ENCODE peak calls at places on chromosomes 13 and 19, in four cellular contexts. D, L, I and C are unnamed samples.

GRCh38 chr13:20363604-20364003 is 131.5 kb upstream of the GJB6 start:
- DNase-seq in D (no peak), L (no peak), I (no peak), C (no peak)

GRCh38 chr19:6271251-6271650 is 8.5 kb downstream of the MLLT1 start:
- DNase-seq in D (peak), L (no peak), I (no peak), C (no peak)

GRCh38 chr13:66076417-66076816 is 1153.7 kb downstream of the PCDH9 start:
- DNase-seq in D (no peak), L (no peak), I (peak), C (no peak)

GRCh38 chr13:66222926-66223325 is 1007.2 kb downstream of the PCDH9 start:
- DNase-seq in D (no peak), L (no peak), I (no peak), C (no peak)

GRCh38 chr13:65460136-65460535 is 1770.0 kb downstream of the PCDH9 start:
- DNase-seq in D (no peak), L (no peak), I (peak), C (no peak)

GRCh38 chr19:10219678-10220077 is 11.5 kb downstream of the S1PR2 start:
- DNase-seq in D (peak), L (no peak), I (peak), C (no peak)

GRCh38 chr13:96081888-96082287 is 8.0 kb upstream of the HS6ST3 start:
- DNase-seq in D (no peak), L (no peak), I (no peak), C (no peak)

GRCh38 chr19:49309087-49309486 is 15.9 kb downstream of the SLC6A16 start:
- DNase-seq in D (no peak), L (no peak), I (no peak), C (no peak)

GRCh38 chr13:95115525-95115924 is 185.7 kb downstream of the ABCC4 start:
- DNase-seq in D (no peak), L (no peak), I (no peak), C (no peak)

GRCh38 chr13:35818577-35819165 is 312.5 kb downstream of the DCLK1 start:
- DNase-seq in D (peak), L (no peak), I (no peak), C (no peak)

GRCh38 chr19:44951179-44952159 is 3.7 kb upstream of the CLPTM1 start:
- DNase-seq in D (peak), L (peak), I (peak), C (peak)

GRCh38 chr19:10230155-10230903 is 802 bp downstream of the S1PR2 start:
- DNase-seq in D (peak), L (peak), I (peak), C (peak)

GRCh38 chr13:41751734-41752445 is 209.0 kb downstream of the VWA8 start:
- DNase-seq in D (no peak), L (no peak), I (no peak), C (no peak)

GRCh38 chr19:21256722-21257121 is 72.5 kb downstream of the ZNF708 start:
- DNase-seq in D (peak), L (no peak), I (no peak), C (no peak)

GRCh38 chr19:39136225-39136940 is 10.8 kb downstream of the PAK4 start:
- DNase-seq in D (no peak), L (no peak), I (no peak), C (no peak)

GRCh38 chr13:20583803-20584293 is 16.9 kb downstream of the IFT88 start:
- DNase-seq in D (no peak), L (no peak), I (no peak), C (no peak)

GRCh38 chr13:31638577-31638976 is 100.7 kb upstream of the RXFP2 start:
- DNase-seq in D (peak), L (peak), I (peak), C (no peak)

GRCh38 chr19:4304509-4305252 is at the start of gene FSD1:
- DNase-seq in D (no peak), L (no peak), I (peak), C (no peak)

GRCh38 chr19:11964496-11964857 is 363 bp upstream of the ZNF763 start:
- DNase-seq in D (no peak), L (no peak), I (no peak), C (no peak)
- TF ChIP-seq CTCF in D (peak), L (peak), I (peak), C (no peak)

GRCh38 chr19:42634409-42635232 is 39.9 kb upstream of the CEACAM8 start:
- DNase-seq in D (peak), L (no peak), I (no peak), C (no peak)
- TF ChIP-seq CTCF in D (peak), L (peak), I (peak), C (peak)

GRCh38 chr13:32914686-32915085 is 101.5 kb upstream of the KL start:
- DNase-seq in D (no peak), L (no peak), I (no peak), C (no peak)

GRCh38 chr13:32917504-32917903 is 98.7 kb upstream of the KL start:
- DNase-seq in D (no peak), L (no peak), I (no peak), C (no peak)

GRCh38 chr13:32905864-32906180 is 110.4 kb upstream of the KL start:
- DNase-seq in D (no peak), L (peak), I (no peak), C (no peak)

GRCh38 chr13:32910530-32910929 is 105.7 kb upstream of the KL start:
- DNase-seq in D (no peak), L (no peak), I (no peak), C (no peak)

GRCh38 chr13:32911506-32911905 is 104.7 kb upstream of the KL start:
- DNase-seq in D (peak), L (no peak), I (peak), C (no peak)
- TF ChIP-seq CTCF in D (peak), L (peak), I (peak), C (no peak)

DNA sequence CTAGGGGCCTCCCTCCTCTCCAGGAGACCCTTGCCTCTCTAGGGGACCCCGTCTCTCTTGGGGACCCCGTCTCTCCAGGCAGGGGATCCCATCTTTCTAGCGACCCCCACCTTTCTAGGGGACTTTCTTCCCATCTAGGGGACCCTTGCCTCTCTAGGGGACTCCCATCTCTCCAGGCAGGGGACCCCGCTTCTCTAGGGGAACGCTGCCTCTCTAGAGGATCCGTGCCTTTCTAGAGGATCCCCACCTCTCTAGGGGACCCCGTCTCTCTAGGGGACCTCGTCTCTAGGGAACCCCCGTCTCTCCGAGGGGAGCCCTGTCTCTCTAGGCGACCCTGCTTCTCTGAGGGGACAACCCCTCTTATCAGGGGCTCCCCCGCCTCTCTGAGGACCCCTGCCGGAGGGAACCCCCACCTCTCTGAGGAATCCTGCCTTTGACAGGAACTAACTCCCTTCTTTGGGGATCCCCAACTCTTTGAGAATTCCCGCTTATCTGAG is 19.1 kb upstream of the GATAD2A start:
- DNase-seq in D (no peak), L (no peak), I (no peak), C (no peak)
- TF ChIP-seq CTCF in D (peak), L (peak), I (peak), C (peak)

DNA sequence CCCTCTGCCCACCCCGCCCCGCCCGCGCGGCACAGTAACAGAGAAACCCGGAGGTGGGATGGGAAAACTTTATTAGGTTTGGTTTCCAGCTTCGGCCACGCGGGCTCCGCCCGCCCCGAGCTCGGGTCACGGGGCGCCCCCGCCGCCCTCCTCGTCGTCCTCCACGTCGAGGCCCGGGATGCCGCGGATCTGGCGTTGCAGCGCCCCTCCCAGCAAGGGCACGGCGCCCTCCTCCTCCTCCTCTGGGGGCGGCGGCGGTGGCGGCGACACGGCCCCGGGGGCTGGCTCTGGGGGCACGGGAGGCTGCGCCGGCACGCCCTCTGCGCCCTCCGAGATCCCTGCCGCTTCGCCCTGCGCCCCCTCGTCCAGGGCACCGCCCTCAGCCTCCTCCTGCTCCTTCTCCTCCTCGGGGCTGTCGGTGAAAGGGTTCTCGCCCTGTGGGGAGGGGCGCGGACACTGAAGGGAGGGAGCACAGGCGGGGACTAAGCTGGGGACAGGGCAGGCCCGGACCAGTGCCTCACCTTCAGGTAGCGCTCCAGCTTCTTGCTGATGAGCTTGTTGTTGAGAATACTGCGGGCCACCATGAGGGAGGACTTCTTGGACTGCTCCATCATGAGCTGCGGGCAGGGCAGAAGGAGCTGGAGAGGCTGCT is 535 bp upstream of the AKAP8 start:
- DNase-seq in D (peak), L (peak), I (peak), C (no peak)
- TF ChIP-seq CTCF in D (no peak), L (no peak), I (no peak), C (no peak)

GRCh38 chr13:113756441-113757097 is 2.5 kb upstream of the TMEM255B start:
- DNase-seq in D (no peak), L (no peak), I (no peak), C (peak)

GRCh38 chr13:113759525-113760137 is 605 bp downstream of the TMEM255B start:
- DNase-seq in D (peak), L (no peak), I (no peak), C (peak)

GRCh38 chr13:113762075-113762474 is 3.0 kb downstream of the TMEM255B start:
- DNase-seq in D (no peak), L (no peak), I (no peak), C (no peak)

GRCh38 chr13:113761136-113761535 is 2.1 kb downstream of the TMEM255B start:
- DNase-seq in D (no peak), L (no peak), I (no peak), C (peak)

GRCh38 chr13:113758651-113759524 is at the start of gene TMEM255B:
- DNase-seq in D (peak), L (peak), I (peak), C (peak)
- TF ChIP-seq CTCF in D (peak), L (peak), I (no peak), C (peak)

GRCh38 chr13:110156186-110157065 is 150.5 kb downstream of the COL4A1 start:
- DNase-seq in D (peak), L (no peak), I (no peak), C (no peak)
- TF ChIP-seq CTCF in D (no peak), L (no peak), I (no peak), C (no peak)

GRCh38 chr13:72643339-72643989 is 84.0 kb downstream of the MZT1 start:
- DNase-seq in D (peak), L (no peak), I (no peak), C (no peak)

GRCh38 chr13:72651196-72651595 is 76.2 kb downstream of the MZT1 start:
- DNase-seq in D (no peak), L (no peak), I (no peak), C (no peak)

GRCh38 chr13:72652681-72653080 is 74.7 kb downstream of the MZT1 start:
- DNase-seq in D (no peak), L (no peak), I (no peak), C (no peak)

GRCh38 chr13:72645521-72645920 is 81.9 kb downstream of the MZT1 start:
- DNase-seq in D (no peak), L (no peak), I (no peak), C (no peak)

GRCh38 chr13:72648513-72649065 is 78.8 kb downstream of the MZT1 start:
- DNase-seq in D (peak), L (no peak), I (no peak), C (no peak)
- TF ChIP-seq CTCF in D (peak), L (no peak), I (peak), C (no peak)

GRCh38 chr13:104769520-104769919 is 1703.3 kb upstream of the SLC10A2 start:
- DNase-seq in D (no peak), L (no peak), I (no peak), C (no peak)

GRCh38 chr13:104779311-104779710 is 1713.1 kb upstream of the SLC10A2 start:
- DNase-seq in D (peak), L (no peak), I (peak), C (no peak)

GRCh38 chr13:104773775-104774174 is 1707.6 kb upstream of the SLC10A2 start:
- DNase-seq in D (peak), L (no peak), I (peak), C (no peak)
- TF ChIP-seq CTCF in D (peak), L (peak), I (peak), C (peak)

DNA sequence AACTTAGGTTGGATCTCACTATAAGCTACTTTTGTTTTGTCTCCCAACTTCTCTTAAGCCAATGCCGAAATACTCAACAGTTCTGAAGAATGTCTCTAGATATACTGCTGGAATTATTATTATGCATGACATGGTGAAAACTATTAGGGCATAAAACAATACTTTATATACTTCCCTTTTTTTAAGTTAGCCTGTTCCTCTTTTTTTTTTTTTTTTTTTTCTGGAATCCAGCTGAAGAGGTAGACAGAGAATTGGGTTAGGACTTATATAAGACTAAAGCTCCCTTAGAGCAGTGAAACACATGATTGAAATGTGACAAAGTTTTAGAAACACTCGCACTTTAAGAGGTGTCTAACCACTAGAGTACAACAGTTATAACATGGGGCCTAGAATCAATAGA is 850.9 kb upstream of the PCDH9 start:
- DNase-seq in D (no peak), L (no peak), I (no peak), C (no peak)
- TF ChIP-seq CTCF in D (no peak), L (no peak), I (no peak), C (no peak)